ENCODE peak calls at places on chromosomes 7 and 10, in four cellular contexts. One of them, this sample, is unnamed.

GRCh38 chr10:28879875-28880381 is 202.6 kb downstream of the BAMBI start:
- DNase-seq in sigmoid colon: no peak
- DNase-seq in right atrium auricular region: no peak
- DNase-seq in HL-60: no peak
- DNase-seq in this sample: no peak

GRCh38 chr10:70302292-70302691 is 18.5 kb upstream of the NPFFR1 start:
- DNase-seq in sigmoid colon: no peak
- DNase-seq in right atrium auricular region: no peak
- DNase-seq in HL-60: peak; percentile 92
- DNase-seq in this sample: no peak

GRCh38 chr10:76149602-76150138 is 718.2 kb downstream of the LRMDA start:
- DNase-seq in sigmoid colon: no peak
- DNase-seq in right atrium auricular region: no peak
- DNase-seq in HL-60: no peak
- DNase-seq in this sample: peak; percentile 69

GRCh38 chr7:22229148-22229547 is 127.8 kb downstream of the RAPGEF5 start:
- DNase-seq in sigmoid colon: no peak
- DNase-seq in right atrium auricular region: no peak
- DNase-seq in HL-60: no peak
- DNase-seq in this sample: no peak

GRCh38 chr10:14048930-14049613 is 281.7 kb downstream of the FRMD4A start:
- DNase-seq in sigmoid colon: no peak
- DNase-seq in right atrium auricular region: no peak
- DNase-seq in HL-60: no peak
- DNase-seq in this sample: no peak

GRCh38 chr7:155124706-155125105 is 54.6 kb downstream of the HTR5A start:
- DNase-seq in sigmoid colon: no peak
- DNase-seq in right atrium auricular region: no peak
- DNase-seq in HL-60: no peak
- DNase-seq in this sample: peak; percentile 22

GRCh38 chr7:31835471-31835870 is 148.5 kb downstream of the PPP1R17 start:
- DNase-seq in sigmoid colon: no peak
- DNase-seq in right atrium auricular region: no peak
- DNase-seq in HL-60: no peak
- DNase-seq in this sample: no peak

GRCh38 chr7:115023219-115023618 is 101.3 kb downstream of the MDFIC start:
- DNase-seq in sigmoid colon: no peak
- DNase-seq in right atrium auricular region: no peak
- DNase-seq in HL-60: no peak
- DNase-seq in this sample: no peak

GRCh38 chr7:33743594-33743993 is 161.7 kb upstream of the BMPER start:
- DNase-seq in sigmoid colon: no peak
- DNase-seq in right atrium auricular region: no peak
- DNase-seq in HL-60: no peak
- DNase-seq in this sample: no peak

GRCh38 chr10:95183132-95183450 is 10.9 kb upstream of the ACSM6 start:
- DNase-seq in sigmoid colon: no peak
- DNase-seq in right atrium auricular region: no peak
- DNase-seq in HL-60: no peak
- DNase-seq in this sample: no peak

GRCh38 chr10:129955591-129956284 is 8.3 kb downstream of the EBF3 start:
- DNase-seq in sigmoid colon: no peak
- DNase-seq in right atrium auricular region: no peak
- DNase-seq in HL-60: no peak
- DNase-seq in this sample: no peak

GRCh38 chr10:123007558-123008378 is 827 bp downstream of the IKZF5 start:
- DNase-seq in sigmoid colon: peak; percentile 66
- DNase-seq in right atrium auricular region: no peak
- DNase-seq in HL-60: peak; percentile 55
- DNase-seq in this sample: peak; percentile 73

GRCh38 chr10:8396675-8397074 is 342.2 kb downstream of the GATA3 start:
- DNase-seq in sigmoid colon: no peak
- DNase-seq in right atrium auricular region: no peak
- DNase-seq in HL-60: no peak
- DNase-seq in this sample: no peak

GRCh38 chr10:34731885-34732701 is 83.0 kb downstream of the PARD3 start:
- DNase-seq in sigmoid colon: no peak
- DNase-seq in right atrium auricular region: no peak
- DNase-seq in HL-60: no peak
- DNase-seq in this sample: no peak

GRCh38 chr10:122126763-122127659 is 138.0 kb downstream of the TACC2 start:
- DNase-seq in sigmoid colon: peak; percentile 83
- DNase-seq in right atrium auricular region: no peak
- DNase-seq in HL-60: no peak
- DNase-seq in this sample: peak; percentile 74

GRCh38 chr10:91006001-91006751 is 85.3 kb upstream of the ANKRD1 start:
- DNase-seq in sigmoid colon: peak; percentile 70
- DNase-seq in right atrium auricular region: peak; percentile 76
- DNase-seq in HL-60: peak; percentile 20
- DNase-seq in this sample: peak; percentile 79

GRCh38 chr10:71746344-71747037 is 26.8 kb downstream of the VSIR start:
- DNase-seq in sigmoid colon: no peak
- DNase-seq in right atrium auricular region: no peak
- DNase-seq in HL-60: peak; percentile 97
- DNase-seq in this sample: peak; percentile 87

GRCh38 chr10:118798186-118798811 is 43.5 kb upstream of the CACUL1 start:
- DNase-seq in sigmoid colon: no peak
- DNase-seq in right atrium auricular region: no peak
- DNase-seq in HL-60: no peak
- DNase-seq in this sample: no peak

GRCh38 chr10:112738586-112739218 is 211.3 kb upstream of the TCF7L2 start:
- DNase-seq in sigmoid colon: no peak
- DNase-seq in right atrium auricular region: no peak
- DNase-seq in HL-60: no peak
- DNase-seq in this sample: no peak
- H3K27ac ChIP-seq in sigmoid colon: no peak overlapping the region
- H3K27ac ChIP-seq in right atrium auricular region: no peak overlapping the region
- H3K27ac ChIP-seq in HL-60: no peak overlapping the region
- H3K27ac ChIP-seq in this sample: peak overlapping the region; percentile 42

DNA sequence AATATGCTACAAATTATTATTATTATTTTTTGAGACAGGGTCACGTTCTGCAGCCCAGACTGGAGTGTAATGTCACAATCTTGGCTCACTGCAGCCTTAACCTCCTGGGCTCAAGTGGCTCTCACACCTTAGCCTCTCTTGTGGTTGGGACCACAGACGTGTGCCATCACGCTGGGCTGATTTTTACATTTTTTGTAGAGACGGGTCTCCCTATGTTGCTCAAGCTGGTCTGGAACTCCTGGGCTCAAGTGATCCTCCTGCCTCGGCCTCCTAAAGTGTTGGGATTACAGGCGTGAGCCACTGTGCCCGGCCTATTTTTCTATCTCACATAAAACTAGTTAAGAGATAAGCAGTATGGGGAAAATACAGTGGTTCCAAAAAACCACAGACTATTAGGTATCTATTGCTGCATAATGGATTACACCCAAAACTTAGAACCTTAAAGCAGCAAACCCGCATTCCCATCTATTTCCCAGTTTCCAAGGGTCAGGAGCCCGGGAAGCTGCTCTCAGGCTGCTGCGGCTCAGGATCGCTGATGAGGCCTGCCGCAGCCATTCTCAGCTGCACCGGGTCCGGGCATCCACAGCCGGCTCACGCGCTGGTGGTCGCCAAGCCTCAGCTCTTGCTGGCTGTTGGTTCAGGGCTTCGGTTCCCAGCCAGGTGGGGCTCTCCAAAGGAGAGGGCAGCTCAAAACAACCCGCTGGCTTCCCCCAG is 128.3 kb downstream of the UBE2H start:
- DNase-seq in sigmoid colon: no peak
- DNase-seq in right atrium auricular region: no peak
- DNase-seq in HL-60: no peak
- DNase-seq in this sample: peak; percentile 44
- TF ChIP-seq CTCF in sigmoid colon: no peak
- TF ChIP-seq CTCF in right atrium auricular region: no peak
- TF ChIP-seq CTCF in HL-60: no peak
- TF ChIP-seq CTCF in this sample: peak; percentile 72

GRCh38 chr7:45050198-45050597 is 38.6 kb downstream of the NACAD start:
- DNase-seq in sigmoid colon: no peak
- DNase-seq in right atrium auricular region: no peak
- DNase-seq in HL-60: no peak
- DNase-seq in this sample: no peak

GRCh38 chr7:45044333-45044732 is 44.3 kb downstream of the CCM2 start:
- DNase-seq in sigmoid colon: no peak
- DNase-seq in right atrium auricular region: no peak
- DNase-seq in HL-60: no peak
- DNase-seq in this sample: no peak

GRCh38 chr7:45053401-45053800 is 35.4 kb downstream of the NACAD start:
- DNase-seq in sigmoid colon: no peak
- DNase-seq in right atrium auricular region: no peak
- DNase-seq in HL-60: no peak
- DNase-seq in this sample: no peak

GRCh38 chr7:45052011-45052410 is 36.8 kb downstream of the NACAD start:
- DNase-seq in sigmoid colon: no peak
- DNase-seq in right atrium auricular region: no peak
- DNase-seq in HL-60: no peak
- DNase-seq in this sample: peak; percentile 82

DNA sequence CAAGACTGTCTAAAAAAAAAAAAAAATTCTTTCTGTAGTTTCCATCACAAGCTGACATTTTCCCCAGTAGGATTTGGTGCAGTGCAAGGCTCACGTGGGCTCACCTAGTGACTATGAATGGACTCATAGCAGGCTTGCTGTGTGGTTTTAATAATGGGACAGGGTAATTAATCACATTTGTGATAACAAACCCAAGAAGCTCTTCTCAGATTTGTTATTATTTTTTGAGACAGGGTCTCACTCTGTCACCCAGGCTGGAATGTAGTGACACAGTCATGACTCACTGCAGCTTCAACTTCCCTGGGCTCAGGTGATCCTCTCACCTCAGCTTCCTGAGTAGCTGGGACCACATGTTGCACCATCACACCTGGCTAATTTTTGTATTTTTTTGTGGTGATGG is 40.0 kb downstream of the NACAD start:
- DNase-seq in sigmoid colon: no peak
- DNase-seq in right atrium auricular region: no peak
- DNase-seq in HL-60: no peak
- DNase-seq in this sample: no peak
- H3K27ac ChIP-seq in sigmoid colon: no peak overlapping the region
- H3K27ac ChIP-seq in right atrium auricular region: no peak overlapping the region
- H3K27ac ChIP-seq in HL-60: no peak overlapping the region
- H3K27ac ChIP-seq in this sample: no peak overlapping the region

DNA sequence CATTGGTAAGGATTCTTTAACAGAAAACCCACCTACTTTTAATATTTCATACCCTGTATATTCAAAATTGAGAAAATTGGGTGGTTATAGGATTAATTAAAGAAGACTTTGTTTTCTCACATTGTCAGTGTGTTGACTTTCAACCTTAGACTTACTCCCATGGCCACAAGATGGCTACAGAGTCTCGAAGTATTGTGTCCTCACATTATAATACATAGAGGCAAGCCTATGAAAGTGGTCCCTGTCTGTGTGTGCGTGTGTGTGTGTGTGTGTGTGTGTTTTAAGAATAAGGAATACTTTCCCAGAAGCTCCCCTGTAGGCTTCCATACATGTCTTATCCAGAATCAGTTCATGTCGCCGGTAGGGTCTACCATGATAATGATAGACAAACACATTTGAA is 180.0 kb downstream of the PHF14 start:
- DNase-seq in sigmoid colon: no peak
- DNase-seq in right atrium auricular region: no peak
- DNase-seq in HL-60: no peak
- DNase-seq in this sample: peak; percentile 51
- TF ChIP-seq CTCF in sigmoid colon: no peak
- TF ChIP-seq CTCF in right atrium auricular region: no peak
- TF ChIP-seq CTCF in HL-60: no peak
- TF ChIP-seq CTCF in this sample: peak; percentile 57

DNA sequence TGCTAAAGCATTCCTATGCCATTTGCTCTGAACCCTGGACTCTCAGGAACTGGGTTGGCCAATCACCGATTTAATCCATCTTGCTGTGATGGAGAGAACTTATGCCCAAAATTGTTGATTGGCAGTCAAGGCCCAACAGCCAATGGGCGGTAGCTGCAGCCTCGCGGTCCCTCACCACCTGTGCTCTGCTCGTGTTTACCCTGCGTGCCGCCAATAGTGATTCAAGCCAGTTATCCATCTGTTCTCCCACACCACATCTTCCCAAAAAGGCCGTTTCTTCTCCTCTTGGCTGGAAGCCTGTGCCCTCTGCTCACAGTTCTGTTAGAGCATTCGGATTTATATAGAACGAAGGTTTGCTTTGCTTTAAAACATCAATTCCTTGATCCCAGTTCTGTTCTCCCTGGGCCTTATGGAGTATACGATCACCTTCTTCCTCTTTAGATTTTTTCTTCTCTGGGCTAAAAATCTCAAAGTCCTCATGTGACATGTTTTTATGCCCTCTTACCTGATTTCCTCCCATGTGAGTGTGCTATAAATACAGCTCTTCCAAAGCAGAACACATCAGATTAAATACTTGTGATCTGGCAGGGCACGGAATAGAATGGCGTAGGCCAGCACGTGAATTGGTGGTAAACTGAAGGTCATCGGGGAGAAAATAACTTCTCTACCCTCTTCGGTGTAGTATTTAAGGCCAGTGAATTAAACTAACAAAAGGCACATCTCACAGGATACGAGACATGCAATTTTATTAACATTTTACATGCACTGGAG is 212.8 kb downstream of the NSUN6 start:
- DNase-seq in sigmoid colon: no peak
- DNase-seq in right atrium auricular region: no peak
- DNase-seq in HL-60: no peak
- DNase-seq in this sample: no peak
- H3K27ac ChIP-seq in sigmoid colon: no peak overlapping the region
- H3K27ac ChIP-seq in right atrium auricular region: peak overlapping the region; percentile 88
- H3K27ac ChIP-seq in HL-60: no peak overlapping the region
- H3K27ac ChIP-seq in this sample: no peak overlapping the region

DNA sequence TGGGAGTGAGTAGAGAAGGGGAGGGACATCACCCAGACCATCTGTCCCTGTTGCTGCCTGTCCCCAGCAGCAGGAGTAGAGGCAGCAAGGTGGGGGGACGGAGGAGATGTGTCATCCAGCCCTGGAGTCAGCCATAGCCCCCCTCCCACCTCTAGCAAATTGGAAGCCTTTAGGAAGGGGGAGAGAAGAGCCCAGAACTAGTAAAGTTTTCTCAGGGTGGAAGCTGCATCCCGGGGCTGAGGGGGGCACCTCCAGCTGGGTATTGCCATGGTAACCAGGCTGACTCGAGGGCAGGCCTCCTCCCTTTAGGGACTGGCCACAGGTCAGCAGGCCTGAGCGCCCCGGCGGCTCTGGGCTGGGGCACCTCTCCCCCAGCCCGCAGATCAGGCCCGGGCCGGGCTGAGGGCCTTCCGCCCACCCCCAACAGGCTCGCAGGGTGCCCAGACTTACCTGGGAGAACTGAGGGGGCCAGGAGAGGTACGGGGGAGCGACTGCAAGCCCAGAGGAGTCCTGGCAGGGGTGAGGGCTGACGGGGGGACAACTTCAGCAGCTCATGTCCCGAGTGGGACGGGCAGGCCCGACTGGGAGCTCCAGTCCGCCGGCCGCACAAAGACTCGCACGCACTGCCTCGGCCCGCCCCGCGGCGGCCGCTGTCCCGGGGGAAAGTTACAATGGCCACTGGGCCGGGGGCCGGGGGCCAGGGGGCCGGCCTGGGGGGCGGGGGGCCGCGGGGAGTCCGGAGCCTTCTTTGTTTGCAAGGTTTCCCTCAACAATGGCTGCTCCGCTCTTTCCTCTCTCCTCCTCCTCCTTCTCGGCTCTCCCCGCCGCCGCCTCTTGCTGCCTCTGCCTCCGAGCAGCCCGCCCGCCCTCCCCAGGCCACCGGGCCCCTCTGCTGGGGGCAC is 6.0 kb downstream of the LDB1 start:
- DNase-seq in sigmoid colon: peak; percentile 75
- DNase-seq in right atrium auricular region: no peak
- DNase-seq in HL-60: no peak
- DNase-seq in this sample: peak; percentile 69
- TF ChIP-seq CTCF in sigmoid colon: no peak
- TF ChIP-seq CTCF in right atrium auricular region: no peak
- TF ChIP-seq CTCF in HL-60: no peak
- TF ChIP-seq CTCF in this sample: no peak